ENCODE peak calls at places on chromosome 2, in nine cellular contexts. S is astrocyte of the spinal cord, N is Calu3, J is ACHN, B is pons, T is islet precursor cell, U is smooth muscle cell of the brain vasculature, A is NCI-H774, Y is hypothalamus. W is an unnamed sample.

GRCh38 chr2:34320056-34320455 is 721.0 kb upstream of the FAM98A start:
- DNase-seq in S (no peak), N (no peak), J (no peak), B (no peak), T (no peak), U (no peak), A (no peak), Y (no peak), W (no peak)

GRCh38 chr2:143856973-143857372 is 662.9 kb downstream of the ZEB2 start:
- DNase-seq in S (no peak), N (no peak), J (no peak), B (no peak), T (no peak), U (no peak), A (no peak), Y (no peak), W (no peak)

GRCh38 chr2:25089605-25090424 is 47.9 kb downstream of the EFR3B start:
- DNase-seq in S (no peak), N (no peak), J (no peak), B (no peak), T (no peak), U (no peak), A (no peak), Y (no peak), W (no peak)

GRCh38 chr2:36439084-36439483 is 83.5 kb downstream of the CRIM1 start:
- DNase-seq in S (no peak), N (no peak), J (no peak), B (no peak), T (no peak), U (no peak), A (no peak), Y (no peak), W (no peak)

GRCh38 chr2:218860950-218861381 is 1.4 kb downstream of the WNT6 start:
- DNase-seq in S (peak; percentile 20), N (no peak), J (peak; percentile 95), B (no peak), T (peak; percentile 97), U (no peak), A (peak; percentile 60), Y (no peak), W (no peak)

GRCh38 chr2:153388246-153388645 is 90.3 kb downstream of the RPRM start:
- DNase-seq in S (peak; percentile 76), N (no peak), J (no peak), B (no peak), T (peak; percentile 80), U (no peak), A (no peak), Y (no peak), W (no peak)

GRCh38 chr2:98454500-98455235 is 10.0 kb downstream of the INPP4A start:
- DNase-seq in S (peak; percentile 9), N (no peak), J (peak; percentile 14), B (no peak), T (no peak), U (no peak), A (no peak), Y (no peak), W (no peak)

GRCh38 chr2:37782721-37783438 is 111.4 kb upstream of the CDC42EP3 start:
- DNase-seq in S (no peak), N (no peak), J (no peak), B (no peak), T (no peak), U (no peak), A (no peak), Y (no peak), W (no peak)

GRCh38 chr2:45210466-45211195 is 201.4 kb upstream of the SIX2 start:
- DNase-seq in S (no peak), N (no peak), J (peak; percentile 24), B (no peak), T (no peak), U (no peak), A (no peak), Y (no peak), W (no peak)

GRCh38 chr2:96093528-96093927 is 22.8 kb downstream of the ADRA2B start:
- DNase-seq in S (no peak), N (no peak), J (no peak), B (no peak), T (no peak), U (no peak), A (no peak), Y (no peak), W (no peak)

GRCh38 chr2:142416996-142417395 is 286.2 kb upstream of the LRP1B start:
- DNase-seq in S (no peak), N (no peak), J (no peak), B (no peak), T (no peak), U (no peak), A (no peak), Y (no peak), W (no peak)

GRCh38 chr2:231512222-231512621 is 18.0 kb downstream of the NMUR1 start:
- DNase-seq in S (no peak), N (no peak), J (no peak), B (peak; percentile 88), T (no peak), U (no peak), A (no peak), Y (no peak), W (no peak)

GRCh38 chr2:45263147-45263546 is 253.9 kb upstream of the SIX2 start:
- DNase-seq in S (no peak), N (peak; percentile 39), J (no peak), B (no peak), T (no peak), U (no peak), A (no peak), Y (no peak), W (no peak)

GRCh38 chr2:174981336-174981735 is 23.8 kb downstream of the CHN1 start:
- DNase-seq in S (no peak), N (no peak), J (no peak), B (no peak), T (no peak), U (no peak), A (no peak), Y (no peak), W (no peak)

GRCh38 chr2:75896779-75897366 is 186.2 kb upstream of the GCFC2 start:
- DNase-seq in S (no peak), N (no peak), J (peak; percentile 46), B (peak; percentile 68), T (peak; percentile 86), U (no peak), A (peak; percentile 40), Y (no peak), W (no peak)